ENCODE peak calls at places on chromosomes 1 and 21, in four cellular contexts. P is ovary, D is tibial nerve, O is tibial artery. E is an unnamed sample.

GRCh38 chr1:47023268-47024137 is at the start of gene CYP4X1:
- DNase-seq in P (no peak), D (no peak), O (peak), E (peak)

GRCh38 chr1:214617246-214617645 is 14.3 kb downstream of the CENPF start:
- DNase-seq in P (no peak), D (no peak), O (no peak), E (no peak)

GRCh38 chr1:160641323-160642280 is 5.2 kb downstream of the SLAMF1 start:
- DNase-seq in P (no peak), D (no peak), O (no peak), E (no peak)

GRCh38 chr21:42833859-42834729 is 45.2 kb downstream of the WDR4 start:
- DNase-seq in P (no peak), D (no peak), O (no peak), E (no peak)

GRCh38 chr1:3327936-3328590 is 126.4 kb upstream of the ARHGEF16 start:
- DNase-seq in P (no peak), D (no peak), O (no peak), E (peak)

GRCh38 chr1:63575340-63575826 is 17.8 kb upstream of the PGM1 start:
- DNase-seq in P (no peak), D (no peak), O (no peak), E (no peak)

GRCh38 chr21:28936036-28936435 is 56.6 kb downstream of the LTN1 start:
- DNase-seq in P (no peak), D (no peak), O (no peak), E (no peak)

GRCh38 chr1:160711528-160712311 is at the start of gene CD48:
- DNase-seq in P (no peak), D (no peak), O (no peak), E (no peak)

GRCh38 chr1:221161571-221162041 is 282.4 kb downstream of the HLX start:
- DNase-seq in P (no peak), D (no peak), O (no peak), E (no peak)

GRCh38 chr1:31617218-31617916 is at the start of gene HCRTR1:
- DNase-seq in P (no peak), D (no peak), O (no peak), E (no peak)

GRCh38 chr1:31618916-31619846 is 1.7 kb downstream of the HCRTR1 start:
- DNase-seq in P (no peak), D (no peak), O (no peak), E (no peak)

GRCh38 chr1:31615939-31616338 is 1.6 kb upstream of the HCRTR1 start:
- DNase-seq in P (no peak), D (no peak), O (no peak), E (no peak)

GRCh38 chr1:31615414-31615813 is 2.1 kb upstream of the HCRTR1 start:
- DNase-seq in P (no peak), D (no peak), O (no peak), E (no peak)

GRCh38 chr1:31617917-31618746 is 643 bp downstream of the HCRTR1 start:
- DNase-seq in P (peak), D (no peak), O (no peak), E (no peak)
- H3K4me3 ChIP-seq in P (peak), D (peak), O (peak), E (peak)

GRCh38 chr1:50981741-50982140 is 11.7 kb downstream of the CDKN2C start:
- DNase-seq in P (no peak), D (no peak), O (no peak), E (no peak)

GRCh38 chr1:50979964-50980363 is 9.9 kb downstream of the CDKN2C start:
- DNase-seq in P (no peak), D (no peak), O (no peak), E (no peak)

GRCh38 chr1:50978144-50978851 is 8.3 kb downstream of the CDKN2C start:
- DNase-seq in P (peak), D (no peak), O (peak), E (peak)

GRCh38 chr1:50978852-50979781 is 9.1 kb downstream of the CDKN2C start:
- DNase-seq in P (no peak), D (no peak), O (no peak), E (peak)

GRCh38 chr1:50980505-50980904 is 10.5 kb downstream of the CDKN2C start:
- DNase-seq in P (no peak), D (no peak), O (no peak), E (no peak)
- H3K4me3 ChIP-seq in P (no peak), D (no peak), O (peak), E (peak)

GRCh38 chr1:67314696-67315095 is 7.0 kb downstream of the IL12RB2 start:
- DNase-seq in P (no peak), D (no peak), O (no peak), E (no peak)

GRCh38 chr1:67316918-67317317 is 9.2 kb downstream of the IL12RB2 start:
- DNase-seq in P (no peak), D (no peak), O (no peak), E (no peak)

GRCh38 chr1:67316180-67316902 is 8.7 kb downstream of the IL12RB2 start:
- DNase-seq in P (no peak), D (no peak), O (no peak), E (no peak)

GRCh38 chr1:67312630-67313029 is 5.0 kb downstream of the IL12RB2 start:
- DNase-seq in P (no peak), D (no peak), O (no peak), E (no peak)

DNA sequence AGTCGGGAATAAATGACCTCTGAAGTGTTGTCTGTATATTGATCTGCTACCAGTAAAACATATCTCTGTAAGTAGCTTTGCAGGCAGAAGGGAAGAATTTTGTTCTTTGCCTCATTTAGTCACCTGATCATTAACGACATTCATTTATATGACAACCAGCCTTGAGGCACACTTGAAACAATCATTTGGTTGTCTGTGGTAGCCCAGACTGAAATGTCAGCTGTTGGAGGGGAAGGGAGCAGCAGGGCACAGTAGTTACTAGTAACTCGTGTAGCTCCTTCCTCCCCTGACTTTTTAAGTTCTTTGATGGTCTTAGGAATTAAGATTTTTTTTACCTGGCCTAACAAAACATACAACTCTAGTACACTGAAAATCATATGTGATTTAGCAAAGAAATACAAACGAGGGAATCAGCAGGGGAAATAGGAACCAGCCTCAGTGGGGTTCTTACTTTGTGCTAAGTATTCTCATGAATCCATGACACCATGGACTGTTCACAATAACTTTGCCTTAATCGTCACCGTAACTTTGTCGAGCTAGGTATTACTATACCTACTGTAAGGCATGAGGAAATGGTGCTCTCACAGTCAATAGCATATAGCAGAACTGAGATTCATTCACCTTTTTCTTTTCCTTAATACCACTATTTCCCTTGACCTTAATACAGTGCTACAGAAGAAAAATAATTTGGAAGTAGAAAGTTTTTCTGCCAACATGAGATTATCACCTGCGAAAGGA is 6.4 kb downstream of the IL12RB2 start:
- DNase-seq in P (no peak), D (no peak), O (no peak), E (no peak)
- H3K4me3 ChIP-seq in P (no peak), D (no peak), O (no peak), E (no peak)

DNA sequence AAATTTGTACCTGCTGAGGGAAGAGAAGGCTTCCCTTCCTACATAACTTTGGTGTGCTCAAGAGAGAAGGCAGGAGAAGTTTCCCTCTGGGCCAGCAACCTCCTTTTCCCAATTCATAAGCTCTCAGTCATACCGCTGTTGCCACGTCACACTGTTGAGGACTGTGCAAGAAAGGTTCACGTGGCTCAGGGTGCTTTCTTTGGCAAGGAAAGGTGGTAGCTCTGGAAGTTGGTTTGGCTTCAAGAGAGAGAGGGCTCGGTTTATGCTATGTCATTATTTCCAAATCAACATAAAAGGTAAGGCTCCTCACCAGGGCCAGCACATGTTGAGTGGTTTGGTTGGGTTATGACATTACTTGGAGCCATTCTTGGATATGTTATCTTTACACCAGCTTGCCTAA is 77.3 kb downstream of the TNFSF18 start:
- DNase-seq in P (no peak), D (no peak), O (no peak), E (no peak)
- H3K4me3 ChIP-seq in P (no peak), D (no peak), O (no peak), E (no peak)

DNA sequence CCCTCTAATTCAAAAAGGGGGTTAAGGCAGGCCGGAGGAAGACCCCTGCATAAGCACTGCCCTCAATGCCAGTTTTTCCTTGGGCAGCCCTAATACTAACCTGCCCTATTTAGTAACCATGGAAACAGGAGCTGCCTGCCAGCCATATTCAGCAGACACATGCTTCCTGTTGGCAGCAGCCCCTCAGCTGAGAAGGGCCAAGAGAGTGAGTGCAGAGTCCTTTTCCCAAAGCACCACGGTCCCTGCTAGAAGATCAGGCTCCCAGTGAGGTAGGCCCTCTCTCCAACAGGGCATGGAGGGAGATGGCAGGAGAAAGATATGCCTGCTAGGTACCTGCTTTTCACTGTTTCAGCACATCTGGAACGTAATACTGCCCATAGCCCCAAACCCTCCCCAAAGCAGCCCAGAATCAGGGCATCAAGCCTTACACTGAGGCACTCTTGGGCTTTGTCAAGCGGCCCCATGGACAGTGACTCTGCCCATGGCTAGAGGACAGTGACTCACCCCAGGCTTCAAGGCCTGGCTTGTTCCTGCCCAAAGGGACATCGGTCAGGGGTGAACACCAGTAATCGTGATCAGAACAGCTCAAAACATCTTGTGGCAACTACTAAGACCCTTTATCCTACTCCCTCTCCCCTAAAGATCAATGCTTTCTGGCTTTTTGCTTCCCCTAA is 64.5 kb downstream of the BCAR3 start:
- DNase-seq in P (no peak), D (no peak), O (peak), E (peak)
- H3K4me3 ChIP-seq in P (no peak), D (no peak), O (no peak), E (no peak)

GRCh38 chr1:41917051-41917530 is 1.6 kb downstream of the HIVEP3 start:
- DNase-seq in P (no peak), D (no peak), O (no peak), E (no peak)
- H3K4me3 ChIP-seq in P (peak), D (peak), O (peak), E (peak)

GRCh38 chr1:6209661-6210605 is 4.0 kb downstream of the RNF207 start:
- DNase-seq in P (no peak), D (no peak), O (no peak), E (no peak)

GRCh38 chr1:6207075-6207885 is 1.4 kb downstream of the RNF207 start:
- DNase-seq in P (no peak), D (no peak), O (no peak), E (peak)

GRCh38 chr1:6210606-6211355 is 4.9 kb downstream of the RNF207 start:
- DNase-seq in P (no peak), D (no peak), O (no peak), E (no peak)

GRCh38 chr1:6207921-6208320 is 2.0 kb downstream of the RNF207 start:
- DNase-seq in P (no peak), D (no peak), O (no peak), E (no peak)

DNA sequence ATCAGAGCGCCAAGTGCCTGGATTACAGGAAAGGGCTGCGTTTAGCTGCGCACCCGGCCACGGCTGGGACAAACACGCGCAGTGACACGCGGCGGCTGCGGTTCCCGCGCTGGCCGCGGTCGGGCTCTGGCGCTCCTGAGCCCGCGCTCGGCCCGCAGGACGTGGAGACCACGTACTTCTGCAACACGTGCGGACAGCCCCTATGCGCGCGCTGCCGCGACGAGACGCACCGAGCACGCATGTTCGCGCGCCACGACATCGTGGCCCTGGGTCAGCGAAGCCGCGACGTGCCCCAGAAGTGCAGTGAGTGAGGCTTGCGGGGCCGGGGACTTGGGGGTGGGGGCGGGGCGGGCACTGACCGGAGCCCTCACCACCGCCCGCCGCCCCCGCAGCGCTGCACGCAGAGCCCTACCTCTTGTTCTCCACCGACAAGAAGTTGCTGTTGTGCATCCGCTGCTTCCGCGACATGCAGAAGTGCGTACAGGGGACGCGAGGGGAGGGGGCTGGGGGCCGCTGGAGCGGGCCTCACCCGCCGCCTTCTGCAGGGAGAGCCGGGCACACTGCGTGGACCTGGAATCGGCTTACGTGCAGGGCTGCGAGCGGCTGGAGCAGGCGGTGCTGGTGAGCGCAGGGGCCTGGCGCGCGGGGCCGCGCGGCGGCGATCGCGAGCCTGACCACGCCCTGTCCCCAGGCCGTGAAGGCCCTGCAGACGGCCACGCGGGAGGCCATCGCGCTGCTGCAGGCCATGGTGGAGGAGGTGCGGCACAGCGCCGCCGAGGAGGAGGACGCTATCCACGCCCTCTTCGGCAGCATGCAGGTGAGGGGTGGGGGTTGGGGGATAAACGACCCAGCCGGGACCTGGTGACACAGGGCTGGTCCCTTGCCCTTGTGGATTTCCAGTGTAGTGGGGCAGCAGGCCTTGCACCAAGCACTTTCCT is 3.1 kb downstream of the RNF207 start:
- DNase-seq in P (peak), D (no peak), O (no peak), E (peak)
- H3K4me3 ChIP-seq in P (peak), D (peak), O (peak), E (peak)

DNA sequence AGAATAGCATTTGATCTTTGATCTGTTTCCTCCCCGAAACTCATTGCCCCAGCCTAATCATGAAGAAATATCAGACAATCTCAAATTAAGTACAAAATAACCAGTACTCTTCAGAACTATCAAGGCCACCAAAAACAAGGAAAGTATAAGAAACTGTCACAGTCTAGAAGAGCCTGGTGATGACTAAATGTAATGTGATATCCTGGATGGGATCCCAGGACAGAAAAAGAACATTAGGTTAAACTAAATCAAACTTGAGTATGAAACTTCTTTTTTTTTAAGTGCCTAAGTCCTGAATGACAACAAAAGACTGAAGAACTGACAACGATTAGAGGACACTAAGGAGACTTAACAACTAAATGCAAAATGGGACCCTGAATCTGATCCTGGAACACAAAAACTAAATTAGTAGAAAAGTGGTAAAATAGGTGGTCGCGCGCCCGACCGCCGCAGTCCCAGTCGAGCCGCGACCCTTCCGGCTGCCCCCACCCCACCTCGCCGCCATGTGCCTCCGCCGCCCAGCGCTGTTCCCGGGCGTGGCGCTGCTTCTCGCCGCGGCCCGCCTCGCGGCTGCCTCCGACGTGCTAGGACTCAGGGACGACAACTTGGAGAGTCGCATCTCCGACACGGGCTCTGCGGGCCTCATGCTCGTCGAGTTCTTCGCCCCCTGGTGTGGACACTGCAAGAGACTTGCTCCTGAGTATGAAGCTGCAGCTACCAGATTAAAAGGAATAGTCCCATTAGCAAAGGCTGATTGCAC is 5.5 kb upstream of the PRKAB2 start:
- DNase-seq in P (no peak), D (no peak), O (peak), E (peak)
- H3K4me3 ChIP-seq in P (no peak), D (no peak), O (peak), E (peak)

GRCh38 chr1:223674119-223674890 is 8.8 kb upstream of the CAPN8 start:
- DNase-seq in P (no peak), D (no peak), O (no peak), E (no peak)
- H3K4me3 ChIP-seq in P (no peak), D (no peak), O (no peak), E (no peak)

GRCh38 chr1:55289614-55290013 is 74.5 kb upstream of the USP24 start:
- DNase-seq in P (no peak), D (no peak), O (no peak), E (no peak)
- H3K4me3 ChIP-seq in P (no peak), D (no peak), O (no peak), E (no peak)